ENCODE peak calls at places on chromosome 22, in five cellular contexts. R, D, K, L and N are unnamed samples.
A peak's percentile ranks its signal among the peaks of the same experiment; 100 is the strongest.

GRCh38 chr22:41524283-41524682 is 20.0 kb downstream of the POLR3H start:
- DNase-seq in R (peak; percentile 55), D (peak; percentile 78), K (no peak), L (peak; percentile 90), N (no peak)

GRCh38 chr22:35622132-35622913 is 5.2 kb upstream of the MB start:
- DNase-seq in R (no peak), D (no peak), K (peak; percentile 78), L (no peak), N (no peak)

GRCh38 chr22:24550028-24550901 is 4.7 kb downstream of the GUCD1 start:
- DNase-seq in R (no peak), D (no peak), K (peak; percentile 72), L (no peak), N (no peak)

GRCh38 chr22:20531404-20532181 is 24.2 kb downstream of the MED15 start:
- DNase-seq in R (no peak), D (peak; percentile 90), K (no peak), L (peak; percentile 80), N (peak; percentile 98)

GRCh38 chr22:24694971-24695928 is 79.3 kb downstream of the PIWIL3 start:
- DNase-seq in R (no peak), D (no peak), K (no peak), L (no peak), N (no peak)

GRCh38 chr22:43854786-43855271 is 7.5 kb downstream of the SULT4A1 start:
- DNase-seq in R (no peak), D (no peak), K (peak; percentile 21), L (no peak), N (no peak)

GRCh38 chr22:49010901-49011300 is 816.8 kb downstream of the BRD1 start:
- DNase-seq in R (no peak), D (no peak), K (no peak), L (no peak), N (no peak)

GRCh38 chr22:37416806-37417205 is 10.5 kb downstream of the ELFN2 start:
- DNase-seq in R (no peak), D (no peak), K (no peak), L (no peak), N (no peak)

GRCh38 chr22:50532353-50532700 is 2.5 kb upstream of the TYMP start:
- DNase-seq in R (no peak), D (no peak), K (peak; percentile 39), L (no peak), N (no peak)

GRCh38 chr22:38051900-38052862 is 5.0 kb upstream of the PICK1 start:
- DNase-seq in R (no peak), D (peak; percentile 65), K (peak; percentile 84), L (peak; percentile 69), N (peak; percentile 70)

GRCh38 chr22:50014655-50015401 is 2.3 kb upstream of the IL17REL start:
- DNase-seq in R (no peak), D (no peak), K (no peak), L (no peak), N (no peak)

GRCh38 chr22:35754761-35755160 is 37.1 kb downstream of the APOL5 start:
- DNase-seq in R (no peak), D (no peak), K (no peak), L (no peak), N (peak; percentile 39)

GRCh38 chr22:23200896-23201295 is 20.6 kb downstream of the BCR start:
- DNase-seq in R (no peak), D (no peak), K (no peak), L (no peak), N (no peak)

GRCh38 chr22:50684501-50684900 is 11.9 kb downstream of the SHANK3 start:
- DNase-seq in R (no peak), D (no peak), K (no peak), L (no peak), N (no peak)

GRCh38 chr22:35981900-35982299 is 46.7 kb downstream of the RBFOX2 start:
- DNase-seq in R (no peak), D (no peak), K (no peak), L (no peak), N (no peak)

GRCh38 chr22:44580176-44580575 is 82.1 kb upstream of the RTL6 start:
- DNase-seq in R (no peak), D (no peak), K (no peak), L (no peak), N (no peak)

GRCh38 chr22:44622147-44622427 is 79.9 kb upstream of the PRR5 start:
- DNase-seq in R (no peak), D (no peak), K (no peak), L (no peak), N (peak; percentile 28)

GRCh38 chr22:49934891-49935557 is 16.6 kb downstream of the CRELD2 start:
- DNase-seq in R (no peak), D (peak; percentile 39), K (no peak), L (peak; percentile 59), N (peak; percentile 36)

GRCh38 chr22:18076060-18076497 is 1.7 kb upstream of the PEX26 start:
- DNase-seq in R (no peak), D (peak; percentile 91), K (peak; percentile 47), L (peak; percentile 94), N (peak; percentile 90)

GRCh38 chr22:38740116-38740723 is 15.6 kb downstream of the SUN2 start:
- DNase-seq in R (no peak), D (no peak), K (no peak), L (no peak), N (no peak)

GRCh38 chr22:38872831-38873248 is 824 bp upstream of the CBX6 start:
- DNase-seq in R (no peak), D (peak; percentile 32), K (peak; percentile 61), L (peak; percentile 57), N (no peak)

GRCh38 chr22:47556473-47556872 is 794.0 kb downstream of the TBC1D22A start:
- DNase-seq in R (no peak), D (no peak), K (no peak), L (no peak), N (no peak)

GRCh38 chr22:47563406-47564157 is 801.1 kb downstream of the TBC1D22A start:
- DNase-seq in R (no peak), D (no peak), K (no peak), L (no peak), N (no peak)

GRCh38 chr22:47561766-47562165 is 799.3 kb downstream of the TBC1D22A start:
- DNase-seq in R (no peak), D (no peak), K (no peak), L (no peak), N (no peak)

GRCh38 chr22:47561115-47561675 is 798.7 kb downstream of the TBC1D22A start:
- DNase-seq in R (no peak), D (no peak), K (no peak), L (no peak), N (no peak)

DNA sequence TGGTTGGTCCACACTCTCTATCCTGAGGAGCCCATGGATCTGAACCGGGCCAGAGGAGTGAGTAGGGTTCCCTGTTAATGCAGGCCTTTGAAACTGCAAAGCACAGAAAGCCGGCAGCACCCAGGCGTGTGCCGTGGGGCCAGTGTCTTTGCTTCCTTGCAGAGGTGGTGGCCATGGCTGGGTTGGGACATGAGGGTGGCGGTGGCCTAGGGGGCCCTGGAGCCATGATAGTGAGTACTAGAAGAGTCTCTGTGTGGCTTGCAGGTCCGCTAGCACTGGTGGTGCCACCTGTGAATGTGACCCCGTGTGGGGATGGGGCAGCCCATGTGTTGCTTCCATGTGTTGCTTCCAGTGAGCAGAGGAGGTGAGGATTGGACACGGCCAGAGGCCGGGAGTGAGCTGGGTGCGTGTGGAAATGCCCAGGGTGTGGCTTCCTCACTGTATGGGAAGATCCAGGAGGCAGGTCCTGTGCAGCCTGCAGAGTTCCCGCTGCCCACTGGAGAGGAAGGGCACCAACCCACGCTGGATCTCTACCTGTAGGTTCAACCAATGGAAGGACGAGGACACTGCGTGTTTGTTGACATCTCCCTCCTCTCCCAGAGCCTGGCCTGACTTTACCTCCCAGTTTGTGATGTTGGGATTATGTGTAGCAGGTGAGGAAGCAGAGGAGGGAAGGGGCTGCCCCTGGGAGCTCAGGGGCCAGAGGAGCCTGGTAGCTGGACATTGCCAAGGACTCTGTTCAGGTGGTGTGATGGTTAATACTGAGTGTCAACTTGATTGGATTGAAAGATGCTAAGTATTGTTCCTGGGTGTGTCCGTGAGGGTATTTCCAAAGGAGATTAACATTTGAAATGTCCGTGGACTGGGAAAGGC is 796.6 kb downstream of the TBC1D22A start:
- DNase-seq in R (no peak), D (no peak), K (no peak), L (no peak), N (no peak)
- H3K4me3 ChIP-seq in R (no peak overlapping the region), D (no peak overlapping the region), K (no peak overlapping the region), L (no peak overlapping the region), N (no peak overlapping the region)

DNA sequence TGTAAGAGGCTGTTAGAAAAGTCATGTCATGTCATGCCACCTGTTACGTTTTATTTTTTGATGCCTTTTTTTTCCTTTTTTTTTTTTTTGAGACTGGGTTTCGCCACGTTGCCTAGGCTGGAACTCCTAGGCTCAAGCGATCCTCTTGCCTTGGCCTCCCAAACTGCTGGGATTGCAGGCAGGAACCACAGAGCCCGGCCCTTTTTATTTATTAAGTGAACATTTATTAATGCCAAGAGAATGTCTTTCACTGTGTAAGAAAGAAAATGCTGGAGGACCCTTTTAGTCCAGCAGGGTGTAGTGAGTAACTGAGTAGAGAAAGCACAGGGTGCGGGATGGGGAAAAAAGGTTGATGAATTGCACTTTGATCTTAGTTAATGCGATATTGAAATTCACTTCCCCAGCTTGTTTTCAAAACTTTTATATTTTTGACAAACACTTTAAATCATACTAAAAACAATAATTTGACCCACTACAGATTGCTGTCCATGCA is 2.3 kb upstream of the XBP1 start:
- DNase-seq in R (no peak), D (no peak), K (no peak), L (no peak), N (no peak)
- TF ChIP-seq CTCF in R (no peak), D (no peak), K (peak; percentile 31), L (no peak), N (no peak)

DNA sequence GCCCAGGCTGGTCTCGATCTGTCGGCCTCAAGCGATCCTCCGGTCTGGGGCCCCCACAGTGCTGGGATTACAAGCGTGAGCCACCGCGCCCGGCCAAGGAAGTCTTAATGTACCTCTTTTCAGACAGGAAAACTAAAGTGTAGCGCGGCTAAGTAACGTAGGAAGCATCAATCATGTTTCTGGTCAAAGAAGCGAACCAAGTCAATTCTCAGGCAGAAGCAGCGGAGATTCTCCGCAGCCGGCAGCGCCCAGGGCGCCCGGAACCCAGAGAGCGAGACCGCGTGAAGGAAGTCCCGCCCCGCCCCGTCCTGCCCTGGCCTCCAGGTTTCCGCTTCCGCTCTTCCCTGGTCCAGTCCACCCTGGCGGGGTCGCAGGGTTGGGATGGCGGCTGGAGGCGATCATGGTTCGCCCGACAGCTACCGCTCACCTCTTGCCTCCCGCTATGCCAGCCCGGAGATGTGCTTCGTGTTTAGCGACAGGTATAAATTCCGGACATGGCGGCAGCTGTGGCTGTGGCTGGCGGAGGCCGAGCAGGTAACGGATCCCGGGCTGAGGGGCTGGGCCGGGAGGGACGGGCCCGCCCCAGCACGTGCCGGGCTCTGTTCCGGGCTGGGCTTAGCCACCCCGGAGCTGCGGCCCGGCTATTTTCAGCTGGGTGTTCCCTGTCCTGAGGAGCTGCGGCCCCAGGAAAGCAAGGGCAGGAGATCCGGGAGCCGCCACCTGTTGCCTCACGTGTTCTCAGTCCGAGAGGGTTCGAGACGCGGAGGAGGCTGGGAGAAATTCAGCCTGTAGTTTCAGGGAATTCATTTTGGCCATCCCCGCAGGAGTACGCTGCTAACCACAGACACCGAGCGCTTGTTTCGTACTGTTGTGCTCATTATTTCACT is at the start of gene ADSL:
- DNase-seq in R (peak; percentile 63), D (peak; percentile 79), K (peak; percentile 87), L (peak; percentile 85), N (peak; percentile 88)
- H3K4me3 ChIP-seq in R (peak within 1 kb of the TSS; percentile 75), D (peak within 1 kb of the TSS; percentile 88), K (peak within 1 kb of the TSS; percentile 90), L (peak within 1 kb of the TSS; percentile 78), N (peak within 1 kb of the TSS; percentile 90)

DNA sequence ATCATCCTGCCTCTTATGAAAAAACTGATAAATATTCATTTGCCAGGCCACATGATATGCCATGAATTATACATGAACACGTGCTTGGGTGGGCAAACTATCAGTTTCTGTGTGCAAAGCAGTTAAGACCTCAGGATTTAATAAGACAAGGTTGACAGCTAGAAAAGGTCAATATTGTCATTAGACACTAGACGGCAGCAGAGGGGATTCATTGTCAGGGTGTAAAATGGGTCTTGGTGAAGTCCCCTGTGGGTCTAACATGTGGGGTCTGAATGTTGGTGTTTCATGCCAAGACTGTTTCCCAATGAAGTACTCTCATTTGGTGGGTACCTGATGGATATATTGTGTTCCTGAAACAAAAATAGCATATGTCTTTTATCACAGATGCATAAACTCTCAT is 111.9 kb downstream of the MYO18B start:
- DNase-seq in R (no peak), D (no peak), K (no peak), L (no peak), N (no peak)
- TF ChIP-seq CTCF in R (no peak), D (no peak), K (peak; percentile 16), L (no peak), N (no peak)